ENCODE peak calls at places on chromosome 9, in eight cellular contexts. One of them, this sample, is unnamed.

GRCh38 chr9:21762064-21762463 is 40.4 kb upstream of the MTAP start:
- DNase-seq in fibroblast of lung: no peak
- DNase-seq in activated CD4-positive, alpha-beta T cell treated with anti-CD3 and anti-CD28 coated beads for 24 hours: no peak
- DNase-seq in lung: no peak
- DNase-seq in Daoy: no peak
- DNase-seq in anterior cingulate cortex: no peak
- DNase-seq in D721Med: no peak
- DNase-seq in stimulated activated CD4-positive, alpha-beta T cell treated with anti-CD3 and anti-CD28 coated beads, Interleukin-1b, Interleukin-23, amount 100 ng/mL, for 48 hours: no peak
- DNase-seq in this sample: no peak

GRCh38 chr9:136611119-136611518 is 51.6 kb upstream of the EGFL7 start:
- DNase-seq in anterior cingulate cortex: no peak
- DNase-seq in fibroblast of lung: no peak
- DNase-seq in Daoy: no peak
- DNase-seq in D721Med: no peak
- DNase-seq in activated CD4-positive, alpha-beta T cell treated with anti-CD3 and anti-CD28 coated beads for 24 hours: no peak
- DNase-seq in lung: no peak
- DNase-seq in stimulated activated CD4-positive, alpha-beta T cell treated with anti-CD3 and anti-CD28 coated beads, Interleukin-1b, Interleukin-23, amount 100 ng/mL, for 48 hours: no peak
- DNase-seq in this sample: no peak

GRCh38 chr9:20242767-20243166 is 379.5 kb downstream of the MLLT3 start:
- DNase-seq in activated CD4-positive, alpha-beta T cell treated with anti-CD3 and anti-CD28 coated beads for 24 hours: no peak
- DNase-seq in stimulated activated CD4-positive, alpha-beta T cell treated with anti-CD3 and anti-CD28 coated beads, Interleukin-1b, Interleukin-23, amount 100 ng/mL, for 48 hours: peak
- DNase-seq in D721Med: peak
- DNase-seq in fibroblast of lung: no peak
- DNase-seq in Daoy: no peak
- DNase-seq in anterior cingulate cortex: no peak
- DNase-seq in lung: no peak
- DNase-seq in this sample: peak

GRCh38 chr9:133184971-133185370 is 21.3 kb upstream of the GBGT1 start:
- DNase-seq in fibroblast of lung: peak
- DNase-seq in anterior cingulate cortex: peak
- DNase-seq in D721Med: no peak
- DNase-seq in activated CD4-positive, alpha-beta T cell treated with anti-CD3 and anti-CD28 coated beads for 24 hours: no peak
- DNase-seq in stimulated activated CD4-positive, alpha-beta T cell treated with anti-CD3 and anti-CD28 coated beads, Interleukin-1b, Interleukin-23, amount 100 ng/mL, for 48 hours: peak
- DNase-seq in lung: peak
- DNase-seq in Daoy: peak
- DNase-seq in this sample: peak

GRCh38 chr9:78552802-78553201 is 255.9 kb downstream of the PSAT1 start:
- DNase-seq in lung: no peak
- DNase-seq in stimulated activated CD4-positive, alpha-beta T cell treated with anti-CD3 and anti-CD28 coated beads, Interleukin-1b, Interleukin-23, amount 100 ng/mL, for 48 hours: no peak
- DNase-seq in fibroblast of lung: peak
- DNase-seq in anterior cingulate cortex: no peak
- DNase-seq in Daoy: no peak
- DNase-seq in activated CD4-positive, alpha-beta T cell treated with anti-CD3 and anti-CD28 coated beads for 24 hours: no peak
- DNase-seq in D721Med: no peak
- DNase-seq in this sample: no peak

GRCh38 chr9:98958271-98958989 is 14.7 kb downstream of the COL15A1 start:
- DNase-seq in anterior cingulate cortex: no peak
- DNase-seq in lung: no peak
- DNase-seq in D721Med: no peak
- DNase-seq in Daoy: peak
- DNase-seq in fibroblast of lung: peak
- DNase-seq in activated CD4-positive, alpha-beta T cell treated with anti-CD3 and anti-CD28 coated beads for 24 hours: no peak
- DNase-seq in stimulated activated CD4-positive, alpha-beta T cell treated with anti-CD3 and anti-CD28 coated beads, Interleukin-1b, Interleukin-23, amount 100 ng/mL, for 48 hours: no peak
- DNase-seq in this sample: no peak

GRCh38 chr9:114317665-114318357 is 5.1 kb upstream of the ORM1 start:
- DNase-seq in anterior cingulate cortex: no peak
- DNase-seq in activated CD4-positive, alpha-beta T cell treated with anti-CD3 and anti-CD28 coated beads for 24 hours: no peak
- DNase-seq in D721Med: no peak
- DNase-seq in lung: no peak
- DNase-seq in Daoy: no peak
- DNase-seq in stimulated activated CD4-positive, alpha-beta T cell treated with anti-CD3 and anti-CD28 coated beads, Interleukin-1b, Interleukin-23, amount 100 ng/mL, for 48 hours: no peak
- DNase-seq in fibroblast of lung: peak
- DNase-seq in this sample: no peak

GRCh38 chr9:131831380-131832165 is 91.7 kb upstream of the RAPGEF1 start:
- DNase-seq in D721Med: no peak
- DNase-seq in activated CD4-positive, alpha-beta T cell treated with anti-CD3 and anti-CD28 coated beads for 24 hours: no peak
- DNase-seq in anterior cingulate cortex: no peak
- DNase-seq in Daoy: no peak
- DNase-seq in fibroblast of lung: no peak
- DNase-seq in stimulated activated CD4-positive, alpha-beta T cell treated with anti-CD3 and anti-CD28 coated beads, Interleukin-1b, Interleukin-23, amount 100 ng/mL, for 48 hours: no peak
- DNase-seq in lung: no peak
- DNase-seq in this sample: no peak

GRCh38 chr9:4301971-4302427 is 2.1 kb upstream of the GLIS3 start:
- DNase-seq in Daoy: peak
- DNase-seq in anterior cingulate cortex: no peak
- DNase-seq in fibroblast of lung: peak
- DNase-seq in activated CD4-positive, alpha-beta T cell treated with anti-CD3 and anti-CD28 coated beads for 24 hours: no peak
- DNase-seq in lung: peak
- DNase-seq in stimulated activated CD4-positive, alpha-beta T cell treated with anti-CD3 and anti-CD28 coated beads, Interleukin-1b, Interleukin-23, amount 100 ng/mL, for 48 hours: peak
- DNase-seq in D721Med: no peak
- DNase-seq in this sample: no peak

GRCh38 chr9:29144476-29144875 is 1571.2 kb upstream of the C9orf72 start:
- DNase-seq in fibroblast of lung: peak
- DNase-seq in anterior cingulate cortex: no peak
- DNase-seq in lung: no peak
- DNase-seq in activated CD4-positive, alpha-beta T cell treated with anti-CD3 and anti-CD28 coated beads for 24 hours: no peak
- DNase-seq in Daoy: no peak
- DNase-seq in stimulated activated CD4-positive, alpha-beta T cell treated with anti-CD3 and anti-CD28 coated beads, Interleukin-1b, Interleukin-23, amount 100 ng/mL, for 48 hours: no peak
- DNase-seq in D721Med: no peak
- DNase-seq in this sample: no peak

GRCh38 chr9:34994429-34995287 is 5.1 kb downstream of the DNAJB5 start:
- DNase-seq in activated CD4-positive, alpha-beta T cell treated with anti-CD3 and anti-CD28 coated beads for 24 hours: no peak
- DNase-seq in stimulated activated CD4-positive, alpha-beta T cell treated with anti-CD3 and anti-CD28 coated beads, Interleukin-1b, Interleukin-23, amount 100 ng/mL, for 48 hours: no peak
- DNase-seq in D721Med: peak
- DNase-seq in fibroblast of lung: peak
- DNase-seq in Daoy: peak
- DNase-seq in anterior cingulate cortex: peak
- DNase-seq in lung: no peak
- DNase-seq in this sample: peak

GRCh38 chr9:78932849-78933627 is 636.1 kb downstream of the PSAT1 start:
- DNase-seq in D721Med: no peak
- DNase-seq in fibroblast of lung: peak
- DNase-seq in lung: no peak
- DNase-seq in anterior cingulate cortex: no peak
- DNase-seq in activated CD4-positive, alpha-beta T cell treated with anti-CD3 and anti-CD28 coated beads for 24 hours: no peak
- DNase-seq in stimulated activated CD4-positive, alpha-beta T cell treated with anti-CD3 and anti-CD28 coated beads, Interleukin-1b, Interleukin-23, amount 100 ng/mL, for 48 hours: no peak
- DNase-seq in Daoy: peak
- DNase-seq in this sample: no peak

This sample was measured in retina.